ENCODE peak calls at places on chromosomes 6 and 20, in ten cellular contexts. S is A549, F is heart right ventricle, L is colonic mucosa, Y is tibial nerve, G is hepatocyte, Z is ascending aorta, N is fibroblast of lung, A is breast epithelium, T is HCT116. C is an unnamed sample. For H3K4me1, the result is how much of the 10 kb centered on the place peaks cover.

GRCh38 chr20:38156888-38157634 is 8.0 kb downstream of the TGM2 start:
- DNase-seq in S (no peak), N (peak), A (no peak), F (peak), G (no peak), T (no peak), Z (peak), L (no peak), Y (no peak), C (peak)

GRCh38 chr20:10771435-10772140 is 97.8 kb upstream of the JAG1 start:
- DNase-seq in T (no peak), N (peak), G (no peak), F (no peak), Y (no peak), Z (no peak), A (no peak), L (no peak), S (no peak), C (no peak)

GRCh38 chr20:25079171-25079570 is 2.8 kb downstream of the VSX1 start:
- DNase-seq in Z (no peak), S (no peak), Y (no peak), A (no peak), F (no peak), L (peak), T (no peak), G (no peak), N (no peak), C (no peak)

GRCh38 chr6:10481101-10481500 is 40.0 kb upstream of the GCNT2 start:
- DNase-seq in Y (no peak), S (no peak), F (no peak), T (no peak), A (no peak), G (no peak), Z (no peak), L (no peak), N (no peak), C (no peak)

GRCh38 chr20:63238491-63239126 is 2.9 kb downstream of the BIRC7 start:
- DNase-seq in G (no peak), N (no peak), Y (no peak), T (no peak), F (no peak), Z (no peak), L (no peak), A (no peak), S (peak), C (no peak)

GRCh38 chr20:46833360-46833759 is 61.3 kb upstream of the EYA2 start:
- DNase-seq in Y (no peak), N (no peak), G (no peak), A (no peak), Z (no peak), L (no peak), F (no peak), T (no peak), S (no peak), C (no peak)

GRCh38 chr20:48193626-48194025 is 408.3 kb upstream of the SULF2 start:
- DNase-seq in Y (no peak), N (no peak), F (no peak), S (no peak), T (no peak), Z (no peak), G (no peak), A (no peak), L (no peak), C (no peak)

GRCh38 chr6:149234051-149234962 is 83.2 kb upstream of the TAB2 start:
- DNase-seq in A (no peak), G (no peak), F (no peak), Y (no peak), T (peak), S (no peak), L (no peak), N (peak), Z (no peak), C (no peak)

GRCh38 chr6:30260036-30260504 is 46.9 kb upstream of the TRIM26 start:
- DNase-seq in S (no peak), N (peak), Y (no peak), A (peak), G (peak), T (no peak), F (peak), L (no peak), Z (no peak), C (no peak)

GRCh38 chr20:2151805-2152727 is 50.4 kb downstream of the STK35 start:
- DNase-seq in F (no peak), T (no peak), Y (no peak), S (peak), L (no peak), N (peak), A (no peak), G (peak), Z (no peak), C (no peak)

GRCh38 chr6:7045331-7045730 is 62.4 kb upstream of the RREB1 start:
- DNase-seq in G (no peak), F (no peak), A (no peak), T (no peak), S (no peak), Y (no peak), L (no peak), Z (no peak), N (no peak), C (no peak)

GRCh38 chr20:43691928-43692524 is 25.1 kb downstream of the MYBL2 start:
- DNase-seq in S (peak), Z (no peak), G (peak), L (peak), T (peak), F (no peak), N (peak), A (no peak), Y (peak), C (no peak)

GRCh38 chr6:137775720-137776119 is 91.3 kb upstream of the TNFAIP3 start:
- DNase-seq in N (no peak), T (no peak), F (no peak), Y (no peak), Z (no peak), S (no peak), L (no peak), A (no peak), G (no peak), C (no peak)

GRCh38 chr6:160041608-160042007 is 72.7 kb downstream of the IGF2R start:
- DNase-seq in S (no peak), Z (no peak), G (no peak), A (peak), Y (peak), F (peak), L (no peak), T (no peak), N (peak), C (no peak)

GRCh38 chr6:146985111-146985510 is 219.1 kb upstream of the STXBP5 start:
- DNase-seq in A (no peak), F (no peak), S (peak), Z (no peak), L (peak), G (peak), T (no peak), N (peak), Y (no peak), C (no peak)

GRCh38 chr20:4544765-4545164 is 176.9 kb upstream of the PRND start:
- DNase-seq in S (no peak), G (no peak), N (peak), A (no peak), T (no peak), L (no peak), Z (no peak), F (no peak), Y (no peak), C (no peak)

GRCh38 chr6:1722801-1723200 is 113.1 kb downstream of the FOXC1 start:
- DNase-seq in Z (no peak), Y (peak), A (no peak), G (no peak), N (no peak), F (no peak), L (no peak), T (no peak), S (no peak), C (no peak)

GRCh38 chr6:15962449-15962764 is 166.5 kb upstream of the MYLIP start:
- DNase-seq in F (no peak), S (no peak), A (no peak), G (no peak), T (no peak), Z (no peak), Y (no peak), L (no peak), N (peak), C (no peak)

GRCh38 chr20:36745234-36745926 is 510 bp downstream of the NDRG3 start:
- DNase-seq in G (no peak), L (peak), A (no peak), T (no peak), F (no peak), Z (no peak), N (no peak), S (peak), Y (no peak), C (peak)

GRCh38 chr6:26388441-26388840 is 5.5 kb downstream of the BTN2A2 start:
- DNase-seq in L (no peak), G (no peak), N (no peak), S (no peak), A (no peak), T (no peak), Y (no peak), F (no peak), Z (no peak), C (no peak)

GRCh38 chr20:36768768-36769430 is 4.7 kb downstream of the DSN1 start:
- DNase-seq in S (no peak), Z (no peak), L (no peak), N (peak), G (no peak), F (no peak), T (no peak), Y (no peak), A (no peak), C (no peak)

GRCh38 chr6:13117561-13117960 is 210.8 kb downstream of the TBC1D7 start:
- DNase-seq in Y (no peak), L (no peak), F (no peak), Z (no peak), N (no peak), G (no peak), T (no peak), S (no peak), A (no peak), C (no peak)
- H3K4me1 ChIP-seq in Y (under half), L (under half), F (under half), Z (under half), N (under half), G (under half), T (under half), S (under half), A (under half), C (under half)

GRCh38 chr20:49335456-49335855 is 57.6 kb upstream of the ZNFX1 start:
- DNase-seq in Y (no peak), S (no peak), L (no peak), N (no peak), Z (no peak), T (no peak), G (no peak), F (no peak), A (no peak), C (no peak)

GRCh38 chr20:49338061-49338460 is 60.2 kb upstream of the ZNFX1 start:
- DNase-seq in L (no peak), Y (no peak), S (no peak), F (no peak), G (no peak), Z (no peak), N (no peak), T (no peak), A (no peak), C (no peak)

GRCh38 chr20:49339123-49339522 is 61.3 kb upstream of the ZNFX1 start:
- DNase-seq in G (no peak), Y (no peak), S (no peak), L (no peak), F (no peak), A (no peak), N (no peak), Z (no peak), T (no peak), C (no peak)

GRCh38 chr20:49336786-49337185 is 58.9 kb upstream of the ZNFX1 start:
- DNase-seq in Y (no peak), F (no peak), N (no peak), L (no peak), S (no peak), A (no peak), G (no peak), Z (no peak), T (no peak), C (no peak)

GRCh38 chr20:49337357-49337756 is 59.5 kb upstream of the ZNFX1 start:
- DNase-seq in Z (no peak), L (no peak), Y (no peak), T (no peak), N (no peak), A (no peak), G (no peak), S (no peak), F (no peak), C (no peak)
- TF ChIP-seq CTCF in Z (no peak), L (no peak), Y (no peak), T (no peak), N (no peak), A (no peak), G (no peak), S (no peak), F (no peak), C (no peak)

GRCh38 chr6:151233731-151234130 is 6.0 kb upstream of the AKAP12 start:
- DNase-seq in Y (no peak), Z (no peak), N (no peak), A (no peak), G (no peak), S (no peak), F (no peak), T (no peak), L (no peak), C (no peak)
- H3K4me3 ChIP-seq in Y (no peak), Z (no peak), N (no peak), A (no peak), G (no peak), S (no peak), F (no peak), T (no peak), L (no peak), C (no peak)

GRCh38 chr6:101077344-101077743 is 196.2 kb upstream of the ASCC3 start:
- DNase-seq in N (no peak), Y (no peak), T (no peak), F (no peak), A (no peak), S (no peak), G (no peak), Z (no peak), L (no peak), C (no peak)
- H3K4me1 ChIP-seq in N (under half), Y (under half), T (under half), F (under half), A (under half), S (under half), G (under half), Z (under half), L (under half), C (under half)

GRCh38 chr6:39903656-39904055 is 30.6 kb downstream of the MOCS1 start:
- DNase-seq in S (no peak), L (no peak), A (no peak), T (no peak), Y (no peak), N (no peak), F (no peak), G (no peak), Z (no peak), C (no peak)

GRCh38 chr6:39906318-39906761 is 27.9 kb downstream of the MOCS1 start:
- DNase-seq in Y (no peak), S (no peak), N (no peak), A (no peak), L (no peak), Z (no peak), G (no peak), T (no peak), F (no peak), C (peak)

GRCh38 chr6:39905640-39905975 is 28.7 kb downstream of the MOCS1 start:
- DNase-seq in N (no peak), T (no peak), A (no peak), Y (no peak), F (no peak), S (no peak), L (no peak), Z (no peak), G (no peak), C (peak)

GRCh38 chr6:39902786-39903465 is 31.3 kb downstream of the MOCS1 start:
- DNase-seq in S (no peak), L (no peak), G (no peak), N (no peak), Y (no peak), A (no peak), Z (no peak), T (no peak), F (no peak), C (peak)

GRCh38 chr6:39904946-39905639 is 29.2 kb downstream of the MOCS1 start:
- DNase-seq in S (no peak), Y (no peak), N (no peak), Z (no peak), A (no peak), T (no peak), F (no peak), G (no peak), L (no peak), C (peak)
- TF ChIP-seq CTCF in S (no peak), Y (no peak), N (no peak), Z (no peak), A (no peak), T (no peak), F (no peak), G (no peak), L (no peak), C (no peak)

GRCh38 chr20:45501600-45501999 is 13.8 kb downstream of the SPINT3 start:
- DNase-seq in F (no peak), Z (no peak), G (no peak), L (no peak), T (no peak), A (no peak), S (no peak), N (no peak), Y (no peak), C (no peak)
- H3K4me3 ChIP-seq in F (no peak), Z (no peak), G (no peak), L (no peak), T (no peak), A (no peak), S (no peak), N (no peak), Y (no peak), C (no peak)

GRCh38 chr6:32189742-32190053 is 304 bp downstream of the PBX2 start:
- DNase-seq in F (no peak), T (no peak), N (no peak), Y (no peak), L (no peak), G (peak), A (no peak), Z (no peak), S (no peak), C (no peak)
- H3K4me1 ChIP-seq in F (half or more), T (half or more), N (under half), Y (half or more), L (under half), G (under half), A (under half), Z (under half), S (under half), C (under half)

GRCh38 chr6:108958900-108959770 is 110.9 kb downstream of the ARMC2 start:
- DNase-seq in G (no peak), Z (no peak), L (no peak), Y (no peak), F (no peak), A (no peak), S (no peak), T (no peak), N (no peak), C (no peak)
- TF ChIP-seq CTCF in G (no peak), Z (no peak), L (no peak), Y (no peak), F (no peak), A (no peak), S (no peak), T (no peak), N (no peak), C (no peak)

DNA sequence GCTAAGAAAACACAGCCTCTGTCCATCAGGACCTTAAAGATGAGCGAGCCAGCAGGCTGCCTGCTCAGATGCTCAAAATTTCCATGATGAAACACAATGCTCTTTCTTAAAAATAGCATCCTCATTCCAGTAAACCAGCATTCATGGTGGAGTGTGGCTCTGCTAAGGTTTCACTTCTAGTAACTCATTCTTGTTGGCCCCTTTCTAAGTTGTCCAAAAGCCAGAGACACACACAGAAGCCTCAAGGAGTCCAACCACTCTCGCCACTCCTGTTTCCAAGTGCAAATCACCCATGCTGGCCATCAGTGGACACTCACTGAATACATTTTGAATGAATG is 35.8 kb downstream of the ATP9A start:
- DNase-seq in L (no peak), F (no peak), Y (peak), T (no peak), A (no peak), G (peak), N (peak), Z (no peak), S (no peak), C (no peak)
- H3K4me3 ChIP-seq in L (no peak), F (no peak), Y (no peak), T (no peak), A (no peak), G (no peak), N (no peak), Z (peak), S (no peak), C (peak)

DNA sequence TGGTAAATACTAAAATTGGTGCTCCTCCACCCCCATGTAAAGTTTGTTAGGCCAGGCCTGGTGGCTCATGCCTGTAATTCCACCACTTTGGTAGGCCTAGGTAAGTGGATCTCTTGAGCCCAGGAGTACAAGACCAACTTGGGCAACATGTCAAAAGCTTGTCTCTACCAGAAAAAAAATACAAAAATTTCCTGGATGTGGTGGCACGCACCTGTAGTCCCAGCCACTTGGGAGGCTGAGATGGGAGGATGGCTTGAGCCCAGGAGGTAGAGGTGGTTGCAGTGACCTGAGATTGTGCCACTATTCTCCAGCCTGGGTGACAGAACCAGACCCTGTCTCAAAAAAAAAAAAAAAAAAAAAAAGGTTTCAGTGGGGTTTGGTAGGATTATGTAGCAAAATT is 41.7 kb downstream of the ITCH start:
- DNase-seq in Z (no peak), S (no peak), L (no peak), G (no peak), Y (no peak), A (no peak), T (no peak), N (no peak), F (no peak), C (no peak)
- H3K4me1 ChIP-seq in Z (under half), S (under half), L (under half), G (under half), Y (under half), A (under half), T (under half), N (under half), F (under half), C (under half)

C was measured in sigmoid colon.